ENCODE peak calls at places on chromosomes 16 and 17, in six cellular contexts. L is IMR-90, K is mesenchymal stem cell, H is H9, C is H1, Q is trophoblast cell. Z is an unnamed sample.

GRCh38 chr17:61570118-61570517 is 20.9 kb downstream of the NACA2 start:
- DNase-seq in L (peak), K (peak), H (no peak), C (no peak), Q (no peak), Z (no peak)

GRCh38 chr16:11461595-11461990 is 116.3 kb downstream of the RMI2 start:
- DNase-seq in L (no peak), K (no peak), H (no peak), C (no peak), Q (no peak), Z (no peak)

GRCh38 chr16:19488213-19488640 is 33.7 kb downstream of the GDE1 start:
- DNase-seq in L (no peak), K (no peak), H (peak), C (no peak), Q (no peak), Z (no peak)

GRCh38 chr17:75908201-75908600 is 3.5 kb upstream of the MRPL38 start:
- DNase-seq in L (no peak), K (no peak), H (no peak), C (no peak), Q (peak), Z (no peak)

GRCh38 chr17:33038740-33039139 is 47.1 kb downstream of the SPACA3 start:
- DNase-seq in L (peak), K (peak), H (peak), C (peak), Q (peak), Z (peak)

GRCh38 chr16:24645739-24646645 is 83.5 kb upstream of the TNRC6A start:
- DNase-seq in L (peak), K (peak), H (no peak), C (no peak), Q (peak), Z (no peak)

GRCh38 chr17:81490599-81490992 is 22.0 kb downstream of the ACTG1 start:
- DNase-seq in L (no peak), K (no peak), H (no peak), C (no peak), Q (no peak), Z (no peak)

GRCh38 chr17:30897311-30897710 is 8.7 kb downstream of the TEFM start:
- DNase-seq in L (no peak), K (no peak), H (no peak), C (no peak), Q (no peak), Z (no peak)

GRCh38 chr16:57606147-57606846 is 22.1 kb upstream of the ADGRG1 start:
- DNase-seq in L (no peak), K (no peak), H (no peak), C (no peak), Q (no peak), Z (no peak)

GRCh38 chr17:43570518-43570928 is 24.4 kb upstream of the ETV4 start:
- DNase-seq in L (peak), K (peak), H (no peak), C (no peak), Q (no peak), Z (no peak)

GRCh38 chr17:45316271-45317112 is at the start of gene MAP3K14:
- DNase-seq in L (peak), K (peak), H (peak), C (no peak), Q (peak), Z (no peak)

GRCh38 chr16:51982715-51983680 is 563.9 kb downstream of the TOX3 start:
- DNase-seq in L (peak), K (peak), H (peak), C (no peak), Q (peak), Z (peak)

GRCh38 chr16:29820271-29820701 is at the start of gene MVP:
- DNase-seq in L (peak), K (peak), H (no peak), C (no peak), Q (peak), Z (no peak)

GRCh38 chr16:84629580-84629979 is 11.7 kb upstream of the COTL1 start:
- DNase-seq in L (no peak), K (no peak), H (no peak), C (no peak), Q (no peak), Z (no peak)

GRCh38 chr17:74851612-74852236 is 8.0 kb downstream of the GRIN2C start:
- DNase-seq in L (no peak), K (no peak), H (no peak), C (no peak), Q (no peak), Z (no peak)

GRCh38 chr16:29825145-29826044 is 5.1 kb downstream of the MVP start:
- DNase-seq in L (peak), K (peak), H (no peak), C (no peak), Q (no peak), Z (no peak)

GRCh38 chr17:63221941-63222340 is 224.2 kb downstream of the CYB561 start:
- DNase-seq in L (no peak), K (no peak), H (no peak), C (no peak), Q (no peak), Z (no peak)

GRCh38 chr17:73863761-73864535 is 219.7 kb upstream of the SDK2 start:
- DNase-seq in L (no peak), K (no peak), H (no peak), C (no peak), Q (no peak), Z (no peak)

GRCh38 chr16:15601212-15601879 is 41.6 kb downstream of the MARF1 start:
- DNase-seq in L (no peak), K (no peak), H (peak), C (no peak), Q (no peak), Z (no peak)

GRCh38 chr16:83574388-83574787 is 233.4 kb upstream of the HSBP1 start:
- DNase-seq in L (peak), K (peak), H (peak), C (peak), Q (no peak), Z (no peak)

GRCh38 chr16:89711601-89712475 is 8.9 kb downstream of the VPS9D1 start:
- DNase-seq in L (peak), K (peak), H (peak), C (no peak), Q (no peak), Z (no peak)

DNA sequence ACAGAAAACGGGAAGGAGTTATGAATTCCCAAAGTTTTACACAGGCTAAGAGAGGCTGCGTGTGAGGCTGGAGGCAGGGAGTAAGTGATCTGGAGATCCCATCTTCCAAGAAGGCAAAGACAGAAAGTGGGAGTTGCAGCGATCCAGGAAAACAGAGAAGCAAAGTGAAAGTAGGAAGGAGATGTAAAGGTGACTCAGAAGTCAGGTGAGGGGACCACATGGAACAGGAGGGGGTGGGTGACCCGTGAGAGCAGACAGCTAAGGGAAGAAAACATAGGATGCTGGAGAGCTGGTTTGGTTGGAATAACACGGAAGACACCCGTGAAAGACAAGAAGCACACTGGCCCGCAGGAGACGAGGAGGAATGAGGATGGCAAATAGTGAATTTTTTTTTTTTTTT is 1.3 kb downstream of the ALOX12 start:
- DNase-seq in L (no peak), K (no peak), H (no peak), C (no peak), Q (no peak), Z (no peak)
- H2BK5ac ChIP-seq in L (no peak), K (no peak), H (no peak), C (no peak), Q (no peak), Z (peak)

DNA sequence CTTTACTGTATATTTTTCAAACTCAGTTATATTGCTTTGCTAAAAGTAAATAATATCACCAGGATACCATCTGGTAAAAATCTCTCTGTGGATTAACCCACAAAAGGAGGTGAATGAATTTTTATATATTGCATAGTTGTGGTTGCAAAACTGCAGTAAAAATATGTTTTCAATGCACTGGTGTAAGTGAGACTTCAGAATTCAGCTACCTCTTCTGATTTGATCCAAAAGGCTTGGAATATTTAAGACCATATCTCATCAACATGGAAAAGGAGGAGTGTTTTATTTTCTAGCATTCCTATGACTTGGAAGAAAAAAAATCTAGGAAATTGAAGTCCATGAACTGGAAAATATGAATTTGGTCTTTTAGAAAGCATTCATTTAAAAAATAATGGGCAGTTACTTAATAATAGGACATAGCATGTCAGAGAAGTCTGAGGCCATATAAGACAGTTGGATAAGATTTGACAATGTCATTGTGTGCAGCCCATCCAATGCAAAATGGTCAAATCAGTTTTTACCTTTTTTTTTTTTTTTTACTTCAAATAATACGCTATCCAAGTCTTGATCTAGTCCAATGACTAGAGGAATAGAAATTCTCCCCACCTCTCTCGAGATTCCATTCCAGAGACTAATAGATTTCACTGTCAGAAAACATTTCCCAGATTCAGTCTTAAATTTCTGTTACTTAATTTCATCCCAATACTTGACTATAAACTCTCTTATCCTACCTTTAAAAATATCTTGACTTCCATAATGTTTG is 364.9 kb upstream of the PMFBP1 start:
- DNase-seq in L (peak), K (no peak), H (no peak), C (no peak), Q (no peak), Z (no peak)
- H3K27ac ChIP-seq in L (no peak), K (no peak), H (no peak), C (no peak), Q (no peak), Z (no peak)

GRCh38 chr17:13202835-13203234 is 185.0 kb upstream of the ELAC2 start:
- DNase-seq in L (no peak), K (no peak), H (no peak), C (no peak), Q (no peak), Z (no peak)

GRCh38 chr17:13204607-13205237 is 186.9 kb upstream of the ELAC2 start:
- DNase-seq in L (no peak), K (no peak), H (no peak), C (no peak), Q (peak), Z (no peak)

GRCh38 chr17:13197586-13197985 is 179.8 kb upstream of the ELAC2 start:
- DNase-seq in L (no peak), K (no peak), H (no peak), C (no peak), Q (no peak), Z (no peak)

GRCh38 chr17:13194887-13195286 is 177.1 kb upstream of the ELAC2 start:
- DNase-seq in L (no peak), K (no peak), H (no peak), C (no peak), Q (no peak), Z (no peak)

GRCh38 chr17:13199425-13199824 is 181.6 kb upstream of the ELAC2 start:
- DNase-seq in L (no peak), K (no peak), H (no peak), C (no peak), Q (no peak), Z (no peak)
- H4K91ac ChIP-seq in L (no peak), K (no peak), H (no peak), C (no peak), Q (no peak), Z (no peak)

GRCh38 chr16:70736454-70737376 is 50.9 kb upstream of the MTSS2 start:
- DNase-seq in L (peak), K (no peak), H (no peak), C (no peak), Q (no peak), Z (no peak)

GRCh38 chr16:70739389-70739788 is 53.5 kb upstream of the MTSS2 start:
- DNase-seq in L (no peak), K (no peak), H (no peak), C (no peak), Q (no peak), Z (no peak)

GRCh38 chr16:70735141-70735979 is 49.5 kb upstream of the MTSS2 start:
- DNase-seq in L (peak), K (peak), H (peak), C (no peak), Q (no peak), Z (no peak)

GRCh38 chr16:70738083-70738977 is 52.5 kb upstream of the MTSS2 start:
- DNase-seq in L (peak), K (peak), H (peak), C (peak), Q (peak), Z (no peak)

DNA sequence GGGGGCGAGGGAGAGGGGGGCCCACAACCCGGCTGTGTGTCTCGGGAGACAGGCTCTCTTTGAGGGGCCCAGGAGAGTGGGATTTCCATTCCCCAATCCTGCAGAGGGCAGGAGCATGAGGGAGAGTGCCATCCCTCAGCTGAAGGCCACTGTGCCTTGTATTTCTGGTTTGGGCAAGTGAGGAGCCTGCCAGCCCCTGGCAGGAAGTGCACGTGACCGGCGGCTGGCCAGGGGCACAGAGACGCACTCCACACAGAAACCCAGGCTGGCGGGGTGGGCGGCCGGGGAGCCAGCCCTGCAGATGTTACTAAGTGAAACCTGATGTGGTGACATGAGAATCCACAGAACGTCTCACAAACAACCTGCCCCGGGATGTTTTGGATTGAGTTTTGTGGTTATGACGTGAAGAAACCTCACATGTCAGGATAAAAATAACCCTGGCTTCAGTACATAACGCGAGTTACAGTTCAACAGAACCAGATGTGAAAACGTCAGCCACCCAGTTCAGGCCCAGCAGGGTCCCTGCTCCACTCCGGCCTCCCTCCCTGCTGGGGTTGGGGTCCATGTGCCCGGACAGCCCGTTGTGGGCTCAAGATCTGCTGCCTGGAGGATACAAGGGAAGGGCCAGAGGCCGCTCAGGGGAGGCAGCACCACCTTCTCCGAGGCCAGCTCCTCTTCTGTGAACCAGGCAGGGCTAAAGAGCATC is 51.7 kb upstream of the MTSS2 start:
- DNase-seq in L (peak), K (peak), H (no peak), C (no peak), Q (no peak), Z (no peak)
- H2BK5ac ChIP-seq in L (peak), K (no peak), H (no peak), C (peak), Q (no peak), Z (peak)

DNA sequence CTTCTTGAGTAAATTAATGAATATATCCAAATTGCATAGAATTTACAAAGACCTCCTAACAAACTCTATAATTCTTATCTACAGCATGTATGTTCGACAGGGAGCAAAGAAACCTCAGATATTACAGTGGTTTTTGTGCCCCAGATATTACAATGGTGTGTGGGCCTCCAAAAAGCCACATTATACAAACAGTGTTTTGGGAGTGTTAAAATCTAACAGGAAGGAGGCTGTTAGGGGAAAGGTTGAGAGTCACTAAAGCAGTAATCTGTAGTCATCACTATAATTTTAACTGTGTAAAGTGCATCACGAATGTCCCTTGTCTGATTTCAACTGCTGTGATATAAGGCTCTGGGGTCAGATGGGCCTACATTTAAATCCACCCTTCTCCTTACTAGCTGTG is 400.2 kb upstream of the C16orf82 start:
- DNase-seq in L (no peak), K (no peak), H (no peak), C (no peak), Q (no peak), Z (no peak)
- H3K27ac ChIP-seq in L (no peak), K (no peak), H (no peak), C (no peak), Q (no peak), Z (no peak)

DNA sequence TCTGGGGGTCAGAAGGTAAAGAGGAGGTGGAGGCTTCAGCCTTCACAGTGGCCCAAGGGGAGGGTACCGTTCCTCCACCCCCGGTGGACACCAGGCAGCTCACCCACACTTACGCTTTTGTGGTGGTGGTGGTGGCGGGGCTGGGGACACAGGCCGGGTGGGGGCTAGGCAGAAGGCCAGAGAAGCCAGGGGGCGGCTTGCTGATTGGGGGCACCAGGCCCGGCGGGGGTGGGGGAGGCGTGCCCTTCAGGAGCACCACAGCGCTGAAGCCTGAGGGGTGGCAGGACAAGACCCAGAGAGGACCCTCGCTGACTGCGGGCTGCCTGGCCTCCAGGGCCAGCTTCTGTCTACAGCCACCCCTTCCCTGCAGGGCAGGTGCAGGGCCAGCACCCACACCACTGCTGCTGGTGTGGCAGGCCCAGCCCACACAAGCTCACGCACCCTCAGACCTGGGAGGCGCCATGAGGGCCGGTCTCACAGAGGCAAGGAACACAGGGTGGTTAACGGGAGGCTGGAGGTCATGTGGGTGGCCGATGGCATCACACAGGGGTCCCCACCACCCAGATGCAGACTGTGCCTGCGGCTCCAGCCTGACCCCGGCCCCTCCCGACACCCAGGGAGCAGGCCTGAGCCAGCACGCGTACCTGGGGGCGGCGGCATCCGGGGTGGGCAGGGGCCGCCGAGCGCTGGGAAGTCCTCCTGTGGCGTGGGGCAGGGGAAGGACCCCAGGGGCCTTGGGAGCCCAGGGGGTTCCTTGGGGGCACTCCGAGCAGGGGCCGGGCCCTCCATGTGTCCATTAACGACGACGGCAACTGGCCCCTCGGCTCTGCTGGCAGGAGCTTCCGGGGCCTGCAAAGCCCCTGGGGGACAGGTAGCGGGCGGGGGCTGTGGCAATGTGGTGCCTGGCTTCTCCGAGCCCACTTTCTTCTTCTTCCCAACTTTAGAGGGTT is 9.4 kb downstream of the SYNGR3 start:
- DNase-seq in L (no peak), K (no peak), H (no peak), C (no peak), Q (no peak), Z (no peak)
- H4K91ac ChIP-seq in L (no peak), K (peak), H (no peak), C (no peak), Q (no peak), Z (no peak)

Z was measured in neuronal stem cell.